ENCODE peak calls at places on chromosomes 1 and 21, in five cellular contexts. Z, P, Q, G and L are unnamed samples.

GRCh38 chr1:86938450-86938849 is 24.0 kb downstream of the HS2ST1 start:
- DNase-seq in Z (no peak), P (no peak), Q (no peak), G (no peak), L (peak; percentile 19)

GRCh38 chr1:156599811-156600210 is 1.5 kb downstream of the GPATCH4 start:
- DNase-seq in Z (no peak), P (no peak), Q (no peak), G (peak; percentile 73), L (peak; percentile 83)

GRCh38 chr1:94926365-94926914 is 470 bp downstream of the CNN3 start:
- DNase-seq in Z (no peak), P (no peak), Q (peak; percentile 79), G (no peak), L (peak; percentile 61)

GRCh38 chr1:214862421-214862820 is 220.1 kb upstream of the KCNK2 start:
- DNase-seq in Z (no peak), P (no peak), Q (no peak), G (no peak), L (no peak)

GRCh38 chr1:160085686-160086089 is 4.3 kb downstream of the KCNJ9 start:
- DNase-seq in Z (peak; percentile 92), P (peak; percentile 32), Q (peak; percentile 92), G (peak; percentile 15), L (peak; percentile 90)

GRCh38 chr1:221449801-221450470 is 292.0 kb downstream of the DUSP10 start:
- DNase-seq in Z (no peak), P (no peak), Q (no peak), G (no peak), L (no peak)

GRCh38 chr1:67339623-67340343 is 32.1 kb downstream of the IL12RB2 start:
- DNase-seq in Z (no peak), P (peak; percentile 20), Q (no peak), G (no peak), L (no peak)

GRCh38 chr1:78834201-78834741 is 172.3 kb downstream of the ADGRL4 start:
- DNase-seq in Z (no peak), P (no peak), Q (no peak), G (no peak), L (no peak)

GRCh38 chr1:160149706-160150105 is 1.7 kb upstream of the ATP1A4 start:
- DNase-seq in Z (no peak), P (no peak), Q (no peak), G (no peak), L (no peak)

GRCh38 chr1:78047131-78047530 is 1.4 kb downstream of the GIPC2 start:
- DNase-seq in Z (no peak), P (no peak), Q (no peak), G (no peak), L (no peak)

GRCh38 chr1:2547210-2548067 is 8.7 kb upstream of the TNFRSF14 start:
- DNase-seq in Z (no peak), P (no peak), Q (peak; percentile 49), G (no peak), L (no peak)

GRCh38 chr1:210800756-210801155 is 333.2 kb downstream of the KCNH1 start:
- DNase-seq in Z (no peak), P (no peak), Q (no peak), G (no peak), L (no peak)

GRCh38 chr1:15148475-15148874 is 5.1 kb upstream of the TMEM51 start:
- DNase-seq in Z (no peak), P (no peak), Q (no peak), G (no peak), L (no peak)

GRCh38 chr1:157167437-157167836 is 29.2 kb upstream of the ETV3 start:
- DNase-seq in Z (no peak), P (no peak), Q (no peak), G (no peak), L (no peak)

GRCh38 chr1:226162898-226163297 is 23.6 kb downstream of the ACBD3 start:
- DNase-seq in Z (no peak), P (no peak), Q (no peak), G (no peak), L (no peak)

GRCh38 chr1:67336783-67337182 is 29.1 kb downstream of the IL12RB2 start:
- DNase-seq in Z (no peak), P (no peak), Q (no peak), G (no peak), L (no peak)

GRCh38 chr1:229952135-229952534 is 114.9 kb upstream of the GALNT2 start:
- DNase-seq in Z (no peak), P (no peak), Q (no peak), G (no peak), L (no peak)

GRCh38 chr1:231460614-231461013 is 38.5 kb upstream of the EGLN1 start:
- DNase-seq in Z (peak; percentile 16), P (no peak), Q (no peak), G (peak; percentile 92), L (peak; percentile 97)

GRCh38 chr1:185644531-185644930 is 89.7 kb upstream of the HMCN1 start:
- DNase-seq in Z (no peak), P (no peak), Q (no peak), G (no peak), L (no peak)

GRCh38 chr1:71049951-71050598 is 2.5 kb upstream of the PTGER3 start:
- DNase-seq in Z (peak; percentile 48), P (peak; percentile 50), Q (peak; percentile 75), G (peak; percentile 9), L (peak; percentile 90)

GRCh38 chr1:174189424-174190062 is 30.2 kb downstream of the RABGAP1L start:
- DNase-seq in Z (no peak), P (no peak), Q (no peak), G (no peak), L (no peak)

GRCh38 chr21:41726970-41727783 is 39.7 kb downstream of the RIPK4 start:
- DNase-seq in Z (no peak), P (no peak), Q (no peak), G (no peak), L (no peak)

GRCh38 chr1:8027748-8028631 is 1.9 kb upstream of the ERRFI1 start:
- DNase-seq in Z (no peak), P (no peak), Q (no peak), G (no peak), L (no peak)

GRCh38 chr1:94994805-94995204 is 67.9 kb upstream of the CNN3 start:
- DNase-seq in Z (no peak), P (no peak), Q (no peak), G (no peak), L (no peak)

GRCh38 chr1:224543453-224543852 is 72.7 kb upstream of the CNIH3 start:
- DNase-seq in Z (no peak), P (no peak), Q (no peak), G (no peak), L (no peak)

GRCh38 chr1:116733466-116734108 is 20.6 kb upstream of the CD2 start:
- DNase-seq in Z (no peak), P (no peak), Q (no peak), G (no peak), L (no peak)

GRCh38 chr1:195076682-195077081 is 1531.6 kb downstream of the KCNT2 start:
- DNase-seq in Z (no peak), P (no peak), Q (no peak), G (no peak), L (no peak)

GRCh38 chr1:169499807-169500206 is 14.1 kb upstream of the SLC19A2 start:
- DNase-seq in Z (no peak), P (no peak), Q (no peak), G (no peak), L (no peak)

GRCh38 chr1:17245926-17246325 is 3.0 kb upstream of the PADI3 start:
- DNase-seq in Z (no peak), P (no peak), Q (no peak), G (no peak), L (no peak)

GRCh38 chr1:209595599-209595998 is 12.1 kb downstream of the CAMK1G start:
- DNase-seq in Z (no peak), P (no peak), Q (no peak), G (no peak), L (no peak)

GRCh38 chr1:173258484-173259264 is 51.5 kb upstream of the TNFSF4 start:
- DNase-seq in Z (no peak), P (no peak), Q (no peak), G (no peak), L (no peak)

GRCh38 chr1:37498872-37499617 is 15.5 kb downstream of the MEAF6 start:
- DNase-seq in Z (no peak), P (no peak), Q (no peak), G (no peak), L (no peak)

GRCh38 chr1:30662291-30662840 is 61.0 kb downstream of the MATN1 start:
- DNase-seq in Z (no peak), P (no peak), Q (no peak), G (no peak), L (no peak)

GRCh38 chr1:233719626-233720334 is 105.9 kb downstream of the KCNK1 start:
- DNase-seq in Z (no peak), P (no peak), Q (no peak), G (no peak), L (no peak)

GRCh38 chr1:84689514-84690396 is 506 bp downstream of the SSX2IP start:
- DNase-seq in Z (no peak), P (no peak), Q (peak; percentile 89), G (no peak), L (peak; percentile 40)

GRCh38 chr1:64699327-64699726 is 45.5 kb upstream of the RAVER2 start:
- DNase-seq in Z (no peak), P (no peak), Q (peak; percentile 26), G (no peak), L (no peak)

GRCh38 chr1:9066945-9067807 is 2.3 kb downstream of the SLC2A5 start:
- DNase-seq in Z (no peak), P (peak; percentile 84), Q (no peak), G (peak; percentile 81), L (no peak)

GRCh38 chr1:68045511-68046180 is 4.8 kb downstream of the DIRAS3 start:
- DNase-seq in Z (no peak), P (no peak), Q (no peak), G (no peak), L (no peak)